ENCODE peak calls at places on chromosomes 5 and 9, in seven cellular contexts. T, M, Z, A, C, E and L are unnamed samples.

GRCh38 chr5:175892401-175892800 is 21.0 kb downstream of the CPLX2 start:
- DNase-seq in T (no peak), M (no peak), Z (no peak), A (no peak), C (no peak), E (no peak), L (no peak)

GRCh38 chr9:125681086-125681622 is 25.9 kb downstream of the MAPKAP1 start:
- DNase-seq in T (no peak), M (no peak), Z (no peak), A (no peak), C (no peak), E (no peak), L (no peak)

GRCh38 chr9:88481933-88482332 is 53.0 kb upstream of the NXNL2 start:
- DNase-seq in T (no peak), M (no peak), Z (no peak), A (no peak), C (no peak), E (no peak), L (no peak)

GRCh38 chr9:136926154-136926704 is 18.3 kb downstream of the FBXW5 start:
- DNase-seq in T (no peak), M (no peak), Z (no peak), A (no peak), C (no peak), E (no peak), L (no peak)

GRCh38 chr9:133942206-133942975 is 49.7 kb downstream of the VAV2 start:
- DNase-seq in T (no peak), M (no peak), Z (no peak), A (no peak), C (no peak), E (no peak), L (no peak)

GRCh38 chr5:39219433-39219832 is at the start of gene FYB1:
- DNase-seq in T (peak; percentile 10), M (peak; percentile 76), Z (peak; percentile 41), A (peak; percentile 53), C (peak; percentile 26), E (no peak), L (no peak)

GRCh38 chr5:158876263-158876942 is 223.3 kb downstream of the EBF1 start:
- DNase-seq in T (no peak), M (no peak), Z (no peak), A (no peak), C (no peak), E (no peak), L (no peak)

GRCh38 chr9:109535365-109535764 is 37.3 kb upstream of the PTPN3 start:
- DNase-seq in T (no peak), M (no peak), Z (no peak), A (no peak), C (no peak), E (no peak), L (no peak)

GRCh38 chr5:140857177-140857986 is 1.7 kb downstream of the PCDHA10 start:
- DNase-seq in T (no peak), M (no peak), Z (no peak), A (no peak), C (no peak), E (no peak), L (no peak)

GRCh38 chr9:116189683-116190082 is 36.1 kb downstream of the PAPPA start:
- DNase-seq in T (no peak), M (no peak), Z (no peak), A (peak; percentile 75), C (no peak), E (no peak), L (no peak)

GRCh38 chr5:78277715-78278114 is 16.8 kb downstream of the AP3B1 start:
- DNase-seq in T (no peak), M (no peak), Z (no peak), A (no peak), C (no peak), E (no peak), L (no peak)

GRCh38 chr9:2967779-2968178 is 123.9 kb upstream of the PUM3 start:
- DNase-seq in T (peak; percentile 70), M (no peak), Z (no peak), A (no peak), C (no peak), E (no peak), L (no peak)

GRCh38 chr9:36050472-36050871 is 13.8 kb downstream of the RECK start:
- DNase-seq in T (no peak), M (no peak), Z (no peak), A (no peak), C (no peak), E (no peak), L (no peak)

GRCh38 chr5:1568201-1568979 is 44.6 kb upstream of the LPCAT1 start:
- DNase-seq in T (peak; percentile 91), M (no peak), Z (no peak), A (peak; percentile 64), C (no peak), E (no peak), L (peak; percentile 64)

GRCh38 chr9:91273853-91274552 is 87.7 kb downstream of the AUH start:
- DNase-seq in T (peak; percentile 77), M (no peak), Z (no peak), A (no peak), C (no peak), E (no peak), L (no peak)

GRCh38 chr9:138023394-138024124 is 146.0 kb downstream of the CACNA1B start:
- DNase-seq in T (no peak), M (peak; percentile 57), Z (no peak), A (no peak), C (no peak), E (peak; percentile 19), L (no peak)

GRCh38 chr5:138466058-138466899 is 1.0 kb downstream of the EGR1 start:
- DNase-seq in T (no peak), M (no peak), Z (no peak), A (peak; percentile 86), C (no peak), E (no peak), L (no peak)

GRCh38 chr5:109611505-109611904 is 78.2 kb upstream of the MAN2A1 start:
- DNase-seq in T (no peak), M (no peak), Z (no peak), A (no peak), C (no peak), E (no peak), L (no peak)

GRCh38 chr5:89191374-89191773 is 308.4 kb upstream of the MEF2C start:
- DNase-seq in T (no peak), M (no peak), Z (no peak), A (no peak), C (no peak), E (no peak), L (no peak)

GRCh38 chr9:89597711-89598707 is 6.8 kb upstream of the GADD45G start:
- DNase-seq in T (peak; percentile 60), M (no peak), Z (peak; percentile 25), A (peak; percentile 75), C (no peak), E (peak; percentile 59), L (no peak)

GRCh38 chr5:40915341-40915926 is 6.1 kb downstream of the C7 start:
- DNase-seq in T (peak; percentile 16), M (no peak), Z (no peak), A (no peak), C (no peak), E (no peak), L (no peak)

GRCh38 chr9:135993840-135994776 is 32.9 kb upstream of the UBAC1 start:
- DNase-seq in T (no peak), M (no peak), Z (no peak), A (no peak), C (no peak), E (no peak), L (no peak)

GRCh38 chr5:172104801-172105701 is 83.0 kb downstream of the STK10 start:
- DNase-seq in T (no peak), M (no peak), Z (no peak), A (peak; percentile 34), C (no peak), E (no peak), L (no peak)

GRCh38 chr5:172109749-172110148 is 78.3 kb downstream of the STK10 start:
- DNase-seq in T (no peak), M (no peak), Z (no peak), A (no peak), C (no peak), E (no peak), L (no peak)

GRCh38 chr5:172106511-172107356 is 81.3 kb downstream of the STK10 start:
- DNase-seq in T (no peak), M (no peak), Z (peak; percentile 55), A (peak; percentile 30), C (peak; percentile 72), E (peak; percentile 81), L (no peak)

GRCh38 chr5:172105811-172106210 is 82.2 kb downstream of the STK10 start:
- DNase-seq in T (no peak), M (no peak), Z (no peak), A (no peak), C (no peak), E (no peak), L (no peak)

GRCh38 chr5:172107606-172108005 is 80.4 kb downstream of the STK10 start:
- DNase-seq in T (peak; percentile 65), M (no peak), Z (no peak), A (no peak), C (no peak), E (no peak), L (peak; percentile 79)
- TF ChIP-seq CTCF in T (peak; percentile 3), M (no peak), Z (no peak), A (no peak), C (no peak), E (no peak), L (no peak)

GRCh38 chr9:16704096-16704488 is 166.4 kb downstream of the BNC2 start:
- DNase-seq in T (peak; percentile 62), M (no peak), Z (no peak), A (no peak), C (no peak), E (no peak), L (no peak)
- H3K4me3 ChIP-seq in T (peak overlapping the region; percentile 39), M (peak overlapping the region; percentile 41), Z (no peak overlapping the region), A (no peak overlapping the region), C (peak overlapping the region; percentile 13), E (no peak overlapping the region), L (peak overlapping the region; percentile 40)

GRCh38 chr5:174612686-174613085 is 111.7 kb upstream of the MSX2 start:
- DNase-seq in T (no peak), M (no peak), Z (no peak), A (no peak), C (no peak), E (no peak), L (no peak)
- TF ChIP-seq CTCF in T (no peak), M (no peak), Z (no peak), A (no peak), C (no peak), E (no peak), L (no peak)

GRCh38 chr5:58239731-58240130 is 220.2 kb downstream of the PLK2 start:
- DNase-seq in T (no peak), M (no peak), Z (no peak), A (no peak), C (no peak), E (no peak), L (no peak)

GRCh38 chr5:58240286-58240685 is 219.6 kb downstream of the PLK2 start:
- DNase-seq in T (peak; percentile 42), M (no peak), Z (no peak), A (no peak), C (no peak), E (no peak), L (no peak)

GRCh38 chr5:58239075-58239474 is 220.8 kb downstream of the PLK2 start:
- DNase-seq in T (no peak), M (no peak), Z (no peak), A (no peak), C (no peak), E (no peak), L (no peak)

GRCh38 chr5:58235279-58235678 is 224.6 kb downstream of the PLK2 start:
- DNase-seq in T (peak; percentile 67), M (no peak), Z (no peak), A (peak; percentile 41), C (no peak), E (no peak), L (no peak)

GRCh38 chr5:58236498-58236897 is 223.4 kb downstream of the PLK2 start:
- DNase-seq in T (no peak), M (no peak), Z (no peak), A (no peak), C (no peak), E (no peak), L (no peak)
- H3K4me3 ChIP-seq in T (no peak overlapping the region), M (no peak overlapping the region), Z (no peak overlapping the region), A (no peak overlapping the region), C (no peak overlapping the region), E (no peak overlapping the region), L (no peak overlapping the region)